ENCODE peak calls at places on chromosomes 12 and 14, in six cellular contexts. M is GM23248, L is PC-3, F is HCT116, P is SK-N-SH, A is MM.1S. B is an unnamed sample.

GRCh38 chr14:76274324-76274723 is 101.6 kb upstream of the ESRRB start:
- DNase-seq in M (no peak), L (no peak), F (no peak), P (no peak), A (no peak), B (no peak)

GRCh38 chr12:98352218-98352811 is 163.1 kb upstream of the TMPO start:
- DNase-seq in M (peak; percentile 86), L (peak; percentile 76), F (peak; percentile 18), P (no peak), A (no peak), B (no peak)

GRCh38 chr12:4355843-4356327 is 23.6 kb downstream of the FGF23 start:
- DNase-seq in M (peak; percentile 18), L (peak; percentile 32), F (peak; percentile 41), P (peak; percentile 39), A (peak; percentile 49), B (peak; percentile 85)

GRCh38 chr12:1534708-1535107 is 59.7 kb downstream of the FBXL14 start:
- DNase-seq in M (peak; percentile 28), L (no peak), F (no peak), P (no peak), A (peak; percentile 83), B (no peak)

GRCh38 chr12:120630139-120630895 is 10.1 kb upstream of the CABP1 start:
- DNase-seq in M (peak; percentile 17), L (no peak), F (no peak), P (peak; percentile 61), A (no peak), B (no peak)

GRCh38 chr12:15982471-15982870 is 71.3 kb downstream of the DERA start:
- DNase-seq in M (peak; percentile 74), L (peak; percentile 46), F (no peak), P (peak; percentile 44), A (no peak), B (no peak)

GRCh38 chr14:104223810-104224515 is 85.6 kb downstream of the KIF26A start:
- DNase-seq in M (no peak), L (no peak), F (no peak), P (peak; percentile 91), A (no peak), B (no peak)

GRCh38 chr14:101377069-101377468 is 184.2 kb upstream of the DIO3 start:
- DNase-seq in M (no peak), L (no peak), F (no peak), P (no peak), A (no peak), B (no peak)

GRCh38 chr14:59511916-59512530 is 27.7 kb downstream of the JKAMP start:
- DNase-seq in M (peak; percentile 7), L (peak; percentile 50), F (no peak), P (peak; percentile 61), A (no peak), B (peak; percentile 74)

GRCh38 chr14:78606111-78606510 is 435.9 kb downstream of the NRXN3 start:
- DNase-seq in M (peak; percentile 93), L (no peak), F (no peak), P (no peak), A (no peak), B (no peak)

GRCh38 chr12:54988402-54989054 is 4.0 kb upstream of the TESPA1 start:
- DNase-seq in M (peak; percentile 20), L (peak; percentile 26), F (no peak), P (no peak), A (peak; percentile 60), B (peak; percentile 78)

GRCh38 chr12:94640134-94640928 is 10.0 kb downstream of the TMCC3 start:
- DNase-seq in M (peak; percentile 34), L (peak; percentile 39), F (no peak), P (no peak), A (peak; percentile 91), B (no peak)

GRCh38 chr14:62692490-62693106 is 352.7 kb downstream of the KCNH5 start:
- DNase-seq in M (no peak), L (no peak), F (no peak), P (no peak), A (no peak), B (no peak)

GRCh38 chr12:79782197-79782890 is 91.6 kb upstream of the PAWR start:
- DNase-seq in M (peak; percentile 73), L (no peak), F (no peak), P (no peak), A (no peak), B (no peak)

GRCh38 chr14:39430762-39431415 is 1.3 kb downstream of the FBXO33 start:
- DNase-seq in M (peak; percentile 62), L (no peak), F (no peak), P (no peak), A (no peak), B (peak; percentile 66)

GRCh38 chr12:110074089-110074488 is 25.8 kb upstream of the C12orf76 start:
- DNase-seq in M (no peak), L (no peak), F (no peak), P (no peak), A (no peak), B (no peak)
- H3K27ac ChIP-seq in M (no peak overlapping the region), L (no peak overlapping the region), F (no peak overlapping the region), P (no peak overlapping the region), A (no peak overlapping the region), B (no peak overlapping the region)

GRCh38 chr12:25313591-25313990 is 62.9 kb upstream of the KRAS start:
- DNase-seq in M (peak; percentile 35), L (peak; percentile 7), F (no peak), P (no peak), A (no peak), B (no peak)

GRCh38 chr12:25311501-25311900 is 60.8 kb upstream of the KRAS start:
- DNase-seq in M (peak; percentile 61), L (no peak), F (no peak), P (no peak), A (no peak), B (no peak)

GRCh38 chr12:25307818-25308217 is 57.1 kb upstream of the KRAS start:
- DNase-seq in M (peak; percentile 70), L (no peak), F (no peak), P (no peak), A (no peak), B (no peak)

DNA sequence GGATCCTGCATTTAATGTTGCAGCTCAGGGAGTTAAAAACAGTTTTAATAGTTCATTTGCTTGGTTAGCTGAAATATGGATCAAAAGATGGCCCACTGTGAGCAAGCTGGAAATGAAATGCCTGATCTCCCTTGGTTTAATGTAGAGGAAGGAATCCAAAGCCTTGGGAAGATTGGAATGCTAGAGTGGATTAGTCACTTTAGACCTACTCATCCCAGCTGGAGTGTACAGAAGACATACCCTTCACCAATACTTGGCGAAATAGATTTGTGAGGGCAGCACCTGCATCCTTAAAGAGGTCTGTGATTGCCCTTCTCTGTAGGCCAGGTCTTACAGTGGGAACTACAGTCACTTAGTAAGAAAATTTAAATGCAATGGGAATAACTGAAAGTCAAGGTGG is 58.0 kb upstream of the KRAS start:
- DNase-seq in M (peak; percentile 65), L (peak; percentile 7), F (no peak), P (no peak), A (no peak), B (no peak)
- H3K9me2 ChIP-seq in M (no peaks in the 10 kb centered on the region), L (no peaks in the 10 kb centered on the region), F (no peaks in the 10 kb centered on the region), P (no peaks in the 10 kb centered on the region), A (no peaks in the 10 kb centered on the region), B (no peaks in the 10 kb centered on the region)

GRCh38 chr12:57547366-57548315 is 649 bp upstream of the DCTN2 start:
- DNase-seq in M (no peak), L (no peak), F (no peak), P (no peak), A (no peak), B (no peak)
- H3K9ac ChIP-seq in M (peak overlapping the region; percentile 97), L (peak overlapping the region; percentile 99), F (peak overlapping the region; percentile 33), P (peak overlapping the region; percentile 95), A (no peak overlapping the region), B (peak overlapping the region; percentile 96)

GRCh38 chr12:25585021-25585523 is 32.0 kb upstream of the LMNTD1 start:
- DNase-seq in M (peak; percentile 83), L (no peak), F (no peak), P (no peak), A (no peak), B (no peak)
- H3K27ac ChIP-seq in M (peak overlapping the region; percentile 66), L (no peak overlapping the region), F (no peak overlapping the region), P (peak overlapping the region; percentile 10), A (no peak overlapping the region), B (no peak overlapping the region)